ENCODE peak calls at places on chromosomes 6 and 20, in ten cellular contexts. A is H9, G is hepatocyte, B is IMR-90, F is GM23338, C is PC-3, V is fibroblast of lung, S is PC-9, E is trophoblast cell, P is HCT116. H is an unnamed sample.
A peak's percentile ranks its signal among the peaks of the same experiment; 100 is the strongest.

GRCh38 chr6:15786846-15787245 is 124.0 kb upstream of the DTNBP1 start:
- DNase-seq in A (no peak), G (no peak), B (no peak), F (no peak), C (no peak), V (no peak), S (no peak), E (no peak), P (no peak), H (no peak)

GRCh38 chr6:96015791-96016776 is at the start of gene FUT9:
- DNase-seq in A (peak; percentile 86), G (peak; percentile 46), B (no peak), F (peak; percentile 85), C (no peak), V (no peak), S (peak; percentile 52), E (no peak), P (no peak), H (peak; percentile 1)

GRCh38 chr20:37276494-37277252 is 12.8 kb upstream of the MANBAL start:
- DNase-seq in A (no peak), G (peak; percentile 74), B (peak; percentile 94), F (no peak), C (peak; percentile 28), V (peak; percentile 95), S (no peak), E (peak; percentile 14), P (no peak), H (peak; percentile 79)

GRCh38 chr6:1952726-1953360 is 292.6 kb downstream of the GMDS start:
- DNase-seq in A (no peak), G (no peak), B (peak; percentile 100), F (no peak), C (peak; percentile 97), V (peak; percentile 95), S (peak; percentile 94), E (peak; percentile 75), P (peak; percentile 53), H (peak; percentile 99)

GRCh38 chr6:55250400-55250799 is 76.1 kb downstream of the HCRTR2 start:
- DNase-seq in A (peak; percentile 48), G (no peak), B (no peak), F (peak; percentile 41), C (no peak), V (no peak), S (no peak), E (no peak), P (no peak), H (no peak)

GRCh38 chr6:12890171-12890790 is 173.7 kb downstream of the PHACTR1 start:
- DNase-seq in A (peak; percentile 45), G (no peak), B (no peak), F (peak; percentile 66), C (peak; percentile 40), V (no peak), S (no peak), E (no peak), P (peak; percentile 19), H (no peak)

GRCh38 chr6:37860226-37860839 is 40.8 kb downstream of the ZFAND3 start:
- DNase-seq in A (no peak), G (peak; percentile 35), B (peak; percentile 65), F (peak; percentile 77), C (peak; percentile 64), V (peak; percentile 71), S (no peak), E (peak; percentile 58), P (peak; percentile 12), H (no peak)

GRCh38 chr20:17530716-17531536 is at the start of gene BFSP1:
- DNase-seq in A (peak; percentile 72), G (peak; percentile 72), B (peak; percentile 52), F (peak; percentile 88), C (peak; percentile 69), V (peak; percentile 58), S (peak; percentile 39), E (peak; percentile 46), P (no peak), H (peak; percentile 47)

GRCh38 chr6:3046295-3046694 is 22.0 kb upstream of the RIPK1 start:
- DNase-seq in A (no peak), G (no peak), B (no peak), F (no peak), C (no peak), V (peak; percentile 20), S (no peak), E (no peak), P (no peak), H (no peak)

DNA sequence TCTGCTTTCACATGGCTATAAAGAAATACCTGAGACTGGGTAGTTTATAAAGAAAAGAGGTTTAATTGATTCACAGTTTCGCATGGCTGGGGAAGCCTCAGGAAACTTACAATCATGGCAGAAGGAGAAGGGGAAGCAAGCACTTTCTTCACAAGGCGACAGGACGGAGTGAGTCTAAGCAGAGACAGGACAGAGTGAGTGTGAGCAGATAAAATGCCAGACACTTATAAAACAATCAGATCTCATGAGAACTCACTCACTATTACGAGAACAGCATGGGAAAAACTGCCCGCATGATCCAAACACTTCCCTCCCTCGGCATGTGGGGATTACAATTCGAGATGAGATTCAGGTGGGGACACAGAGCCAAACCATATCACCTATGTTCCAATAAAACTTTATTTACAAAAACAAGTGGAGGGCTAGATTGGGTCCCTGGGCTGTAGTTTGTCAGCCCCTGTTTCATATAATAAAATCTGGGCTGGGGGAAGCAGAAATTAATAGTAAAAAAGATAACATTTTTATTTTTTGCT is 37.1 kb upstream of the CTAGE9 start:
- DNase-seq in A (no peak), G (no peak), B (no peak), F (no peak), C (no peak), V (no peak), S (peak; percentile 5), E (no peak), P (no peak), H (no peak)
- H2AFZ ChIP-seq in A (no peak overlapping the region), G (peak overlapping the region; percentile 20), B (peak overlapping the region; percentile 70), F (peak overlapping the region; percentile 94), C (no peak overlapping the region), V (peak overlapping the region; percentile 74), S (peak overlapping the region; percentile 49), E (no peak overlapping the region), P (no peak overlapping the region), H (no peak overlapping the region)

GRCh38 chr6:99543968-99544367 is 24.5 kb downstream of the CCNC start:
- DNase-seq in A (no peak), G (no peak), B (no peak), F (no peak), C (no peak), V (no peak), S (no peak), E (no peak), P (no peak), H (no peak)
- H3K4me2 ChIP-seq in A (no peak overlapping the region), G (no peak overlapping the region), B (no peak overlapping the region), F (no peak overlapping the region), C (no peak overlapping the region), V (no peak overlapping the region), S (no peak overlapping the region), E (no peak overlapping the region), P (no peak overlapping the region), H (no peak overlapping the region)

DNA sequence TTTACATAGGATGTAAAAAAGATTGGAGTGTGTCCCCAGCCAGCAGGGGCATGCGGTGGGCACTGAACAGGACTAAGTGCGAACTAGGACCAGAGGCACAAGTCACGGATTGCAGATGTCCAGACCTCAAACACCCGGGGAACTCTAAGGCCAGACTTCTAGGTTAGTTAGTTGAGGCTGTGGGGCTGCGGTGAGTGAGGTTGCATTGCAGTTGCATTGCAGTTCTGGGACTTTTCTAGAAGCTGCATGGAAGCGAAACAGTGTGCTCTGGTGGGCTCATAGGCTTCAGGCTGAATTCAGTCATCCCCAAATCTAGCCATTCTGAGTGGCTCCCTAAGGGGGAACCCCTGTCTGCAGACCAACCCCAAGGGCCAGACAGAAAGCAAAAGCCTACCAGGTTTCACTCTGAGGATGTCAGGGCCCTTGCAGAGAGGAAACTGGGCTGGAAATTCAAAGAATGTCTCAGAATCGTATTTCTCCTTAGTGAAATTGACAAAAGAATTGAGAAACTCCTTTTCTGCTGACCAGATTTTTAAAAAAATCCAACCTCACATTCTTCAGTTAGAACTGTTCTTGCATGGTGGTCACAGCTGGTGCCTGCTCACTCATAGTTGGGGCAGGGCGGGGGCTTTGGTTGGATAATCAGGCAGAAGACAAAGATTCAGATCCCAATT is 182.8 kb downstream of the ZDHHC14 start:
- DNase-seq in A (no peak), G (no peak), B (no peak), F (no peak), C (no peak), V (no peak), S (no peak), E (no peak), P (no peak), H (peak; percentile 10)
- H3K4me1 ChIP-seq in A (no peaks in the 10 kb centered on the region), G (no peaks in the 10 kb centered on the region), B (peaks cover 2% of the 10 kb centered on the region), F (no peaks in the 10 kb centered on the region), C (no peaks in the 10 kb centered on the region), V (no peaks in the 10 kb centered on the region), S (no peaks in the 10 kb centered on the region), E (no peaks in the 10 kb centered on the region), P (no peaks in the 10 kb centered on the region), H (no peaks in the 10 kb centered on the region)

GRCh38 chr20:19756756-19757486 is 1.1 kb upstream of the RIN2 start:
- DNase-seq in A (no peak), G (no peak), B (no peak), F (no peak), C (peak; percentile 23), V (no peak), S (no peak), E (no peak), P (no peak), H (no peak)

GRCh38 chr20:19757487-19757972 is 528 bp upstream of the RIN2 start:
- DNase-seq in A (peak; percentile 70), G (peak; percentile 83), B (peak; percentile 70), F (peak; percentile 79), C (peak; percentile 71), V (peak; percentile 74), S (peak; percentile 71), E (peak; percentile 80), P (no peak), H (peak; percentile 64)

GRCh38 chr20:19760371-19760721 is 2.3 kb downstream of the RIN2 start:
- DNase-seq in A (no peak), G (no peak), B (no peak), F (no peak), C (no peak), V (no peak), S (no peak), E (no peak), P (no peak), H (no peak)

GRCh38 chr20:19757973-19758887 is at the start of gene RIN2:
- DNase-seq in A (peak; percentile 97), G (peak; percentile 98), B (peak; percentile 87), F (peak; percentile 98), C (peak; percentile 96), V (peak; percentile 88), S (peak; percentile 90), E (peak; percentile 92), P (peak; percentile 21), H (peak; percentile 78)

GRCh38 chr20:19758888-19759331 is 852 bp downstream of the RIN2 start:
- DNase-seq in A (peak; percentile 76), G (peak; percentile 74), B (no peak), F (peak; percentile 79), C (peak; percentile 57), V (peak; percentile 37), S (peak; percentile 66), E (peak; percentile 34), P (no peak), H (peak; percentile 16)
- H2AFZ ChIP-seq in A (no peak overlapping the region), G (peak overlapping the region; percentile 53), B (peak overlapping the region; percentile 92), F (peak overlapping the region; percentile 97), C (peak overlapping the region; percentile 86), V (no peak overlapping the region), S (peak overlapping the region; percentile 71), E (peak overlapping the region; percentile 27), P (no peak overlapping the region), H (peak overlapping the region; percentile 84)

H was measured in astrocyte.